ENCODE peak calls at places on chromosomes 7 and 10, in eight cellular contexts. J is fibroblast of the aortic adventitia; R is left ventricle myocardium inferior; S is colonic mucosa; K is BE2C; D is astrocyte of the spinal cord; F is ovary; U is CD8-positive, alpha-beta T cell. Z is an unnamed sample.

GRCh38 chr7:144019457-144019856 is 19.3 kb downstream of the OR6B1 start:
- DNase-seq in J (peak), R (no peak), S (no peak), K (no peak), D (peak), F (no peak), U (no peak), Z (peak)

GRCh38 chr7:12895296-12895695 is 207.9 kb downstream of the ARL4A start:
- DNase-seq in J (peak), R (no peak), S (no peak), K (no peak), D (no peak), F (no peak), U (no peak), Z (no peak)

GRCh38 chr10:4034907-4035581 is 250.0 kb upstream of the KLF6 start:
- DNase-seq in J (peak), R (no peak), S (no peak), K (no peak), D (peak), F (no peak), U (no peak), Z (peak)

GRCh38 chr10:103564799-103565365 is 71.4 kb downstream of the NEURL1 start:
- DNase-seq in J (no peak), R (no peak), S (peak), K (peak), D (no peak), F (no peak), U (peak), Z (peak)

GRCh38 chr7:44379366-44380178 is 54.2 kb upstream of the CAMK2B start:
- DNase-seq in J (peak), R (no peak), S (no peak), K (no peak), D (no peak), F (no peak), U (no peak), Z (peak)

GRCh38 chr10:7587168-7587864 is 79.5 kb downstream of the ITIH5 start:
- DNase-seq in J (no peak), R (no peak), S (no peak), K (no peak), D (no peak), F (no peak), U (no peak), Z (no peak)

GRCh38 chr7:103637726-103638125 is 191.7 kb upstream of the SLC26A5 start:
- DNase-seq in J (peak), R (no peak), S (no peak), K (no peak), D (no peak), F (no peak), U (no peak), Z (no peak)

GRCh38 chr10:70806841-70807240 is 8.9 kb upstream of the SGPL1 start:
- DNase-seq in J (no peak), R (no peak), S (no peak), K (no peak), D (no peak), F (no peak), U (no peak), Z (no peak)

GRCh38 chr7:156156734-156157408 is 344.6 kb upstream of the SHH start:
- DNase-seq in J (no peak), R (no peak), S (no peak), K (no peak), D (peak), F (no peak), U (no peak), Z (no peak)

GRCh38 chr7:43590862-43591550 is 8.1 kb downstream of the STK17A start:
- DNase-seq in J (no peak), R (no peak), S (no peak), K (no peak), D (no peak), F (no peak), U (no peak), Z (no peak)

GRCh38 chr7:432933-433332 is 86.7 kb downstream of the PDGFA start:
- DNase-seq in J (no peak), R (no peak), S (no peak), K (no peak), D (no peak), F (no peak), U (no peak), Z (no peak)

GRCh38 chr10:96188911-96189310 is 58.8 kb downstream of the ZNF518A start:
- DNase-seq in J (peak), R (no peak), S (no peak), K (no peak), D (peak), F (no peak), U (no peak), Z (peak)

GRCh38 chr10:123132576-123133477 is 2.9 kb upstream of the HMX3 start:
- DNase-seq in J (peak), R (peak), S (peak), K (peak), D (peak), F (peak), U (peak), Z (peak)
- H3K4me3 ChIP-seq in J (peak), R (peak), S (no peak), K (no peak), D (no peak), F (no peak), U (peak), Z (peak)

GRCh38 chr7:78153285-78153684 is 354.7 kb downstream of the PHTF2 start:
- DNase-seq in J (no peak), R (no peak), S (no peak), K (no peak), D (no peak), F (no peak), U (no peak), Z (no peak)
- TF ChIP-seq CTCF in J (no peak), R (no peak), S (no peak), K (no peak), D (no peak), F (no peak), U (no peak), Z (no peak)

GRCh38 chr10:22677333-22677732 is 37.0 kb downstream of the PIP4K2A start:
- DNase-seq in J (no peak), R (no peak), S (no peak), K (no peak), D (no peak), F (no peak), U (no peak), Z (no peak)
- H3K4me3 ChIP-seq in J (no peak), R (no peak), S (no peak), K (no peak), D (no peak), F (no peak), U (no peak), Z (no peak)

GRCh38 chr7:4226166-4226857 is 455.8 kb upstream of the FOXK1 start:
- DNase-seq in J (no peak), R (no peak), S (no peak), K (no peak), D (no peak), F (no peak), U (no peak), Z (no peak)
- TF ChIP-seq CTCF in J (no peak), R (no peak), S (no peak), K (no peak), D (no peak), F (no peak), U (no peak), Z (no peak)

DNA sequence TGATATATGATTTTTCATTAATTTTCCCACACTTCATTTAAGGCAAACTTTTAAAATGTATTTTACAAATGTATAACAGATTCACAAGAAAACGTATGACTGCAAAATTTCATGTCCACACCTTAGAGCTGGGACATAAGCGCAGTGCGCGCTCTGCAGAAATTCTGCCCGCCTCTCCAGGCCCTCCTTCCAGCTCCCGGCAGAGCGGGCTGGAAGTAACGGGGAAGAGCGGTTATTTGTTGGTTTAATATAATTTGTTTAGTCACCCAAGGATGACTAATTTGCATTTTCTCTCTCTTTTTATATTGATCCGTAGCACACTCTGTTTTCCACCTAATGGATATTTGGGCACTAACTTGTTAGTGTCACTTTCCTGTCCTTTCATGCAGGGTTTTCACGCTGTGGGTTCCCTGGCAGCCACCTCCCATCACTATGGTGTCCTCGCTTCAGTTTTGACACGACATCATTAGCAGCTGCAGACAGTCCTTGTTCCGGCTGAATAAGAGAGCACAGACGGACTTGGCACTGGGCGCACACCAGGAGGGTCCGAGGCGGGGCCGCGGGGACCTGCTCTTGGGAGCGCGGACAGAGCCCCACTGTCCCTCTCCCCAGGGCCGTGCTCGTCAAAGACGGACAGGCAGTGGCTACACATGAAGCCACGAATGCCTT is 129.2 kb upstream of the SEC61G start:
- DNase-seq in J (no peak), R (no peak), S (no peak), K (peak), D (no peak), F (no peak), U (no peak), Z (no peak)
- H3K4me3 ChIP-seq in J (peak), R (peak), S (peak), K (peak), D (peak), F (no peak), U (no peak), Z (peak)

DNA sequence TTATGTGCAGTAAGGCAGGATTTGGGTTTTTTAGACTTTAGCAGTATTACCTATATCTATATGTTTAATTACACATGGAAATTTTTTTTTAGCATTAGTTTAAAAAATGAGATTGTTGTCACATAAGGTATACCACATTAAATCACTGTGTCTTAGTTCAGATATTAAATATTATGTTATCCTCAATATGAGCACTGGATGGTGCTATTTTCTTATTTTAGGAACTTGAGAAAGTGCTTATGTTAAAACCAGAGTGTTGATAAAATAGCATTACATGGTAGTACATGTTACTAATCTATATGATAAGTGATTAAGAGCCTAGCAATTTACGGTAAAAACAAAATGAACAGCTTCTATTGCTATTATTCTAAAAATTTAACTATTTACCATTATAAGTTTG is 28.8 kb downstream of the MIOS start:
- DNase-seq in J (peak), R (no peak), S (no peak), K (no peak), D (peak), F (no peak), U (no peak), Z (peak)
- TF ChIP-seq CTCF in J (peak), R (peak), S (no peak), K (peak), D (no peak), F (no peak), U (peak), Z (no peak)

GRCh38 chr7:31335161-31335888 is 5.2 kb downstream of the NEUROD6 start:
- DNase-seq in J (no peak), R (no peak), S (no peak), K (no peak), D (no peak), F (no peak), U (no peak), Z (no peak)
- H3K4me3 ChIP-seq in J (no peak), R (peak), S (no peak), K (no peak), D (no peak), F (no peak), U (no peak), Z (no peak)

DNA sequence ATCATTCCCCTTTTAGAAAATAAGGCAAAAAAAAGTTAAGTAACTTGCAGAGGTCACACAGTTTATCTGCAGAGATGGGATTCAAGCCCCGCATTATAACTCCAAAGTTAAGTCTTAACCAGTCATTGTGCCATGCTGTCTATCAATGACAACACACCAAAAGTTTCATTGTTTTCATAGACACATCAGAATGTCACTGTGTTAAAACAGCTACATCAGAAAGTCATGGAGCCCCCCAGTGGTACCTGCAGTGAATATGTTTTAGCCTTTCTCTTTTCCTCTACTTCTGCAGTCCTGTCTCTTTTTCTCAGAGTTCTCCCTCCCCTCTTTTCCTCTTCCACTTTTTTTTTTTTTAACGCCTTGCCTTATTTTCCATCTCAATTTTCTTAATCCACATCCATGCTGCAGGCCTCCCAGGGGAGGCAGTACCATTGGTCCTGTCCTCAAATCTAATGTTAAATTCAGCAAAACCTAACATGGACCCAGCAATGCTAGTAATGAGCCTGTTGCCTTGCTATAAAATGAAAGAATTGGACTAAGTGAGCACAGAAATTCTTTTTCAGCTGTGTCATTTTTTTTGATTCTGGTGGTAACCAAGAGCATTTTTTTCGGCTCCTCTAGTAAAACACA is 3.8 kb upstream of the NRCAM start:
- DNase-seq in J (peak), R (no peak), S (no peak), K (peak), D (peak), F (no peak), U (peak), Z (peak)
- TF ChIP-seq CTCF in J (peak), R (peak), S (no peak), K (peak), D (peak), F (no peak), U (peak), Z (peak)

Z was measured in cardiac fibroblast.